ENCODE peak calls at places on chromosome X, in four cellular contexts. A is IMR-90, T is esophagus squamous epithelium, V is tibial nerve. N is an unnamed sample.
A peak's percentile ranks its signal among the peaks of the same experiment; 100 is the strongest.

GRCh38 chrX:52425710-52426245 is 57.0 kb downstream of the XAGE2 start:
- DNase-seq in A (peak; percentile 42), T (no peak), V (no peak), N (no peak)

GRCh38 chrX:46208225-46208854 is 336.9 kb downstream of the ZNF674 start:
- DNase-seq in A (no peak), T (no peak), V (no peak), N (no peak)

GRCh38 chrX:107766470-107767140 is 9.0 kb downstream of the TSC22D3 start:
- DNase-seq in A (peak; percentile 21), T (no peak), V (peak; percentile 42), N (no peak)

GRCh38 chrX:18461431-18461830 is 36.0 kb downstream of the CDKL5 start:
- DNase-seq in A (no peak), T (no peak), V (no peak), N (no peak)

GRCh38 chrX:110989447-110989846 is 106.5 kb upstream of the PAK3 start:
- DNase-seq in A (no peak), T (no peak), V (no peak), N (no peak)

GRCh38 chrX:3345281-3346081 is 971 bp downstream of the MXRA5 start:
- DNase-seq in A (no peak), T (no peak), V (no peak), N (peak; percentile 73)

GRCh38 chrX:10190367-10190766 is 33.6 kb downstream of the CLCN4 start:
- DNase-seq in A (peak; percentile 83), T (no peak), V (peak; percentile 50), N (no peak)

GRCh38 chrX:118215346-118215745 is 98.7 kb upstream of the KLHL13 start:
- DNase-seq in A (no peak), T (no peak), V (no peak), N (no peak)

GRCh38 chrX:123186796-123187195 is 2.7 kb downstream of the GRIA3 start:
- DNase-seq in A (no peak), T (no peak), V (no peak), N (no peak)

GRCh38 chrX:115624916-115625315 is 63.9 kb downstream of the PLS3 start:
- DNase-seq in A (no peak), T (no peak), V (no peak), N (no peak)

GRCh38 chrX:135389717-135390116 is 32.0 kb upstream of the SMIM10L2A start:
- DNase-seq in A (no peak), T (no peak), V (no peak), N (no peak)

GRCh38 chrX:8084023-8084422 is 87.0 kb downstream of the VCX2 start:
- DNase-seq in A (peak; percentile 37), T (no peak), V (no peak), N (no peak)

GRCh38 chrX:2921193-2921592 is 7.9 kb downstream of the ARSD start:
- DNase-seq in A (no peak), T (no peak), V (no peak), N (no peak)

GRCh38 chrX:101397779-101398178 is 7.0 kb downstream of the RPL36A start:
- DNase-seq in A (peak; percentile 26), T (no peak), V (no peak), N (no peak)

GRCh38 chrX:13911581-13911980 is 94.7 kb upstream of the GPM6B start:
- DNase-seq in A (peak; percentile 74), T (no peak), V (no peak), N (no peak)

GRCh38 chrX:9430346-9430745 is 34.5 kb upstream of the TBL1X start:
- DNase-seq in A (no peak), T (no peak), V (no peak), N (no peak)

GRCh38 chrX:22351966-22352365 is 79.3 kb downstream of the CBLL2 start:
- DNase-seq in A (no peak), T (no peak), V (no peak), N (no peak)

GRCh38 chrX:88612870-88613329 is 134.1 kb upstream of the CPXCR1 start:
- DNase-seq in A (no peak), T (no peak), V (no peak), N (no peak)

GRCh38 chrX:151516538-151517187 is 46.8 kb upstream of the PASD1 start:
- DNase-seq in A (no peak), T (no peak), V (no peak), N (no peak)

GRCh38 chrX:45191820-45192409 is 8.8 kb downstream of the DIPK2B start:
- DNase-seq in A (no peak), T (no peak), V (no peak), N (no peak)

GRCh38 chrX:68511255-68511654 is 12.4 kb downstream of the YIPF6 start:
- DNase-seq in A (peak; percentile 48), T (no peak), V (peak; percentile 65), N (no peak)

GRCh38 chrX:37653397-37654085 is 32.0 kb upstream of the XK start:
- DNase-seq in A (no peak), T (no peak), V (no peak), N (no peak)

GRCh38 chrX:55342533-55343501 is 78.1 kb upstream of the PAGE3 start:
- DNase-seq in A (no peak), T (no peak), V (peak; percentile 13), N (no peak)

GRCh38 chrX:64198046-64198445 is 7.5 kb downstream of the AMER1 start:
- DNase-seq in A (no peak), T (no peak), V (no peak), N (no peak)

GRCh38 chrX:124328765-124329164 is 3.7 kb upstream of the TEX13D start:
- DNase-seq in A (no peak), T (no peak), V (no peak), N (no peak)

GRCh38 chrX:56000169-56000568 is 232.0 kb upstream of the KLF8 start:
- DNase-seq in A (no peak), T (no peak), V (peak; percentile 14), N (no peak)

GRCh38 chrX:66030505-66031317 is 9.2 kb downstream of the VSIG4 start:
- DNase-seq in A (peak; percentile 7), T (no peak), V (no peak), N (no peak)

GRCh38 chrX:49610718-49611310 is 12.0 kb downstream of the GAGE1 start:
- DNase-seq in A (no peak), T (no peak), V (no peak), N (no peak)

GRCh38 chrX:30904186-30904585 is 15.1 kb upstream of the TAB3 start:
- DNase-seq in A (no peak), T (no peak), V (no peak), N (no peak)
- TF ChIP-seq CTCF in A (no peak), T (no peak), V (no peak), N (no peak)

DNA sequence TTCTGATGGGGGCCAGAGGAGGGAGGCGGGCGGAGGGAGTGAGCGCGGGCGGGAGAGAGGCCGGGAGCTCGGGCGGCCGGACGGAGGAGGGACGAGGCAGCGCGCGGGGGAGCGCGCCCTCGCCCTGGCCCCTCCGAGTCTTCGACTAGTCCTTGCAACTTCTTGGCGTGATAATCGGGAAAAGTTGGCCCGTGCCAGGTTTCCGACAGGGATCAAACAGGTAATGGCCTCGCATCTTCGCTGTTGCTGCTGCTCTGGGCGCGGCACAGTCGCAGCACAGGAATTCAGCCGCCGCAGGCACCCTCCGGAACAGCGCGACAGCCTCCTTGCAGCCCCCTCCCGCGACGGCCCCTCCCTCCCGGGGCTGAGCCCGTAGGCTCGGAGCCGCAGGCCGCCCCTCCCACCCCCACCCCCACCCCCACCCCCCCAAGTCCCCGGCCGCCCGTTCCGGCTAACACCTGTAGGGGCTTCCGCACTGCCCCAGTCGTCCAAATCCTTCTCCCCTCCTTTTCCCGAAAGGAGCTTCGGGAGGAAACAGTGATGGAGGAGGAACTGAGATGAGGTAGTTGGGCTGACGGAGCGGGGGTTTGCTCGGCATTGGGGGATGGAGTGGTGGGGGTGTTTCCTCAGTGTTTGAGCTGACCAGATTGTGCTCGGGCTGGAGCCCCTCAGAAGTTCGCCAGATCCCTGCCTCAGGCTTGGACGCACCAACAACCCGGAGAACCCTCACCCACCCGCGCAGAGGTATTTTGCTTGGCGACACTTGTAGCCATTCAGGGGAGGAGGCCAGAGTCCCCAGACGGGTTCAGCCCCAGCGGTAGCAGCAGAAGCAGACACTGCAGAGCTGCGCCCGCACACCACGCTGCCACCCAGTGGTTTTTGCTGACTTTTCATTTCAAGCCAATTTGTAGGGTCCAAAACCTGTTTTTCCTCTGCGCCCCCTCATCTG is at the start of gene FGF13:
- DNase-seq in A (no peak), T (no peak), V (no peak), N (peak; percentile 47)
- TF ChIP-seq CTCF in A (no peak), T (no peak), V (peak; percentile 28), N (no peak)

GRCh38 chrX:155857561-155857960 is 23.6 kb upstream of the VAMP7 start:
- DNase-seq in A (no peak), T (no peak), V (no peak), N (no peak)
- TF ChIP-seq CTCF in A (peak; percentile 21), T (no peak), V (no peak), N (no peak)

GRCh38 chrX:81489987-81490386 is 288.1 kb downstream of the SH3BGRL start:
- DNase-seq in A (no peak), T (no peak), V (no peak), N (no peak)
- TF ChIP-seq CTCF in A (peak; percentile 19), T (no peak), V (no peak), N (peak; percentile 66)

GRCh38 chrX:16212436-16212835 is 45.2 kb downstream of the MAGEB17 start:
- DNase-seq in A (peak; percentile 34), T (no peak), V (no peak), N (no peak)
- TF ChIP-seq CTCF in A (peak; percentile 43), T (no peak), V (no peak), N (no peak)

GRCh38 chrX:102651242-102651967 is at the start of gene GPRASP1:
- DNase-seq in A (peak; percentile 27), T (peak; percentile 9), V (peak; percentile 44), N (no peak)
- TF ChIP-seq CTCF in A (no peak), T (no peak), V (no peak), N (no peak)

DNA sequence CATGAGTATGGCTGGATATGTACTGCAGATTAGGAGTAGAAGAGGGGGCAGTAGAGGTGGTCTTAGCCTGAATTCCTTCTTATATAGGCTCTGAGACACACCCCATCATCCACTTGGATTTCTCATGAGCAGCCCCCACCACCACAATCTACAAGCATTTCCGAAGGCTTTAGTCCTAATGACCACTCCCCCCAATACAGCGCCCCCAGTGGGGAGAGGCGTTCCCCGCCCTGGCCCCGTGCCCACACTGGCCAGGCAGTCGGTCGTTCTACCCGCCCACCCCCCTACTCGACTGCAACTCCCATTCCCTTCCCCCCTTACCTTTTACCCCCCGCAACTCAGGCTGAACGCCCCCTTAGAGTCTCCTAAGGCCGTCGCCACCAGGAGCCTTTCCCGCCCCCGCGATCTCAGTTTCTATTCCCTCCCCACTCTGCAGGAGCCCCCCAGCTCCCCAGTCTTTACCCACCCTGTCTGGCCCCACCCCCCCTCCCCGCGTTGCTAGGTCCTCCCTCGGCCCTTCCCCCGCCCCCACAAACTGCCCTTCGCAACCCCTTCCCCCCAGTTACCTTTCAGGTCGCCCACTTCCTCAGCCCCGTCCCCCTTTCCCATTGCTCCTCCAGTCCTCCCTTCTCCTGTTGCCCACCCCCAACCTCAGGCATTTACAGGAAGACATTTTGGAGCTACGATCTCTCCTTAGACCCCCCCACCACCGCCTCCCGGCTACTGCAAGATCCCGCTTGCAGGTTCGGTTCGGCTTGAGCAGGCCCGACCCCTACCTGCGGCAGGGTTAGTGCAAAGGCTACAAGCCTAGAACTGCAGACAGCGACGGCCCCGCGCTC is 468 bp downstream of the ZMYM3 start:
- DNase-seq in A (peak; percentile 13), T (no peak), V (peak; percentile 10), N (peak; percentile 71)
- TF ChIP-seq CTCF in A (peak; percentile 47), T (no peak), V (no peak), N (peak; percentile 36)

N was measured in mesothelial cell of epicardium.